ENCODE peak calls at places on chromosomes 16 and 17, in ten cellular contexts. S is NB4; Z is nucleus accumbens; Q is activated naive CD8-positive, alpha-beta T cell treated with anti-CD3 and anti-CD28 coated beads, Interleukin-2, amount 50 U/mL, for 16 hours; Y is T-helper 2 cell; C is activated CD8-positive, alpha-beta T cell treated with anti-CD3 and anti-CD28 coated beads for 36 hours; U is glutamatergic neuron; D is DMS 273 treated with DMSO at 0.1 percent for 48 hours; I is fibroblast of lung; P is activated CD4-positive, alpha-beta T cell treated with anti-CD3 and anti-CD28 coated beads, Interleukin-2, amount 50 U/mL, for 48 hours. O is an unnamed sample.

GRCh38 chr17:33927732-33928133 is 327.4 kb upstream of the CCL2 start:
- DNase-seq in S (peak; percentile 7), Z (no peak), Q (no peak), Y (no peak), C (no peak), U (no peak), D (no peak), I (peak; percentile 5), P (no peak), O (peak; percentile 83)

GRCh38 chr16:878071-878784 is 77.7 kb upstream of the GNG13 start:
- DNase-seq in S (no peak), Z (no peak), Q (no peak), Y (no peak), C (peak; percentile 33), U (peak; percentile 8), D (no peak), I (no peak), P (peak; percentile 36), O (no peak)

GRCh38 chr16:14186954-14187306 is 115.8 kb downstream of the MRTFB start:
- DNase-seq in S (no peak), Z (no peak), Q (no peak), Y (no peak), C (no peak), U (no peak), D (no peak), I (no peak), P (no peak), O (no peak)

GRCh38 chr16:55443855-55444254 is 35.1 kb upstream of the MMP2 start:
- DNase-seq in S (no peak), Z (no peak), Q (no peak), Y (no peak), C (no peak), U (no peak), D (no peak), I (no peak), P (no peak), O (no peak)

GRCh38 chr16:82639666-82640336 is 13.0 kb downstream of the CDH13 start:
- DNase-seq in S (peak; percentile 57), Z (no peak), Q (no peak), Y (peak; percentile 47), C (peak; percentile 78), U (peak; percentile 87), D (no peak), I (peak; percentile 65), P (peak; percentile 66), O (peak; percentile 60)

GRCh38 chr17:34633760-34634159 is 54.4 kb downstream of the TMEM132E start:
- DNase-seq in S (no peak), Z (no peak), Q (no peak), Y (no peak), C (no peak), U (no peak), D (no peak), I (no peak), P (no peak), O (no peak)

GRCh38 chr16:11312718-11313492 is 31.8 kb upstream of the PRM1 start:
- DNase-seq in S (peak; percentile 45), Z (no peak), Q (no peak), Y (no peak), C (peak; percentile 31), U (no peak), D (no peak), I (no peak), P (no peak), O (no peak)

GRCh38 chr17:5785867-5786509 is 201.7 kb upstream of the NLRP1 start:
- DNase-seq in S (peak; percentile 6), Z (no peak), Q (no peak), Y (no peak), C (no peak), U (no peak), D (no peak), I (no peak), P (no peak), O (no peak)

GRCh38 chr17:39988206-39988810 is 7.7 kb downstream of the PSMD3 start:
- DNase-seq in S (no peak), Z (no peak), Q (no peak), Y (no peak), C (no peak), U (no peak), D (no peak), I (no peak), P (no peak), O (no peak)

GRCh38 chr17:44758414-44759095 is at the start of gene ADAM11:
- DNase-seq in S (no peak), Z (no peak), Q (no peak), Y (no peak), C (no peak), U (peak; percentile 59), D (no peak), I (no peak), P (no peak), O (peak; percentile 19)

GRCh38 chr17:79624658-79625478 is 14.0 kb upstream of the RBFOX3 start:
- DNase-seq in S (no peak), Z (no peak), Q (no peak), Y (no peak), C (no peak), U (no peak), D (no peak), I (no peak), P (no peak), O (no peak)

GRCh38 chr16:30958164-30959083 is 870 bp downstream of the SETD1A start:
- DNase-seq in S (peak; percentile 70), Z (no peak), Q (no peak), Y (no peak), C (peak; percentile 49), U (peak; percentile 77), D (no peak), I (peak; percentile 59), P (no peak), O (peak; percentile 66)

GRCh38 chr16:2840914-2841313 is 10.8 kb downstream of the ZG16B start:
- DNase-seq in S (no peak), Z (no peak), Q (no peak), Y (no peak), C (no peak), U (no peak), D (no peak), I (no peak), P (no peak), O (no peak)

GRCh38 chr17:17141860-17142552 is 64.1 kb downstream of the PLD6 start:
- DNase-seq in S (peak; percentile 37), Z (no peak), Q (no peak), Y (peak; percentile 47), C (peak; percentile 56), U (peak; percentile 82), D (no peak), I (peak; percentile 56), P (peak; percentile 54), O (no peak)

GRCh38 chr17:49071106-49071505 is 61.5 kb upstream of the B4GALNT2 start:
- DNase-seq in S (peak; percentile 45), Z (no peak), Q (no peak), Y (no peak), C (no peak), U (no peak), D (no peak), I (no peak), P (no peak), O (no peak)

GRCh38 chr17:57338257-57338919 is 82.1 kb downstream of the MSI2 start:
- DNase-seq in S (peak; percentile 94), Z (no peak), Q (no peak), Y (no peak), C (no peak), U (no peak), D (no peak), I (no peak), P (no peak), O (no peak)

GRCh38 chr17:57927048-57927723 is 28.0 kb downstream of the CUEDC1 start:
- DNase-seq in S (no peak), Z (no peak), Q (no peak), Y (no peak), C (no peak), U (no peak), D (peak; percentile 68), I (peak; percentile 88), P (no peak), O (peak; percentile 97)

GRCh38 chr17:16381496-16381820 is 567 bp downstream of the UBB start:
- DNase-seq in S (no peak), Z (no peak), Q (peak; percentile 1), Y (peak; percentile 10), C (no peak), U (no peak), D (no peak), I (peak; percentile 45), P (no peak), O (no peak)

GRCh38 chr16:2429771-2430663 is 770 bp downstream of the CCNF start:
- DNase-seq in S (peak; percentile 58), Z (no peak), Q (no peak), Y (no peak), C (no peak), U (peak; percentile 35), D (no peak), I (peak; percentile 36), P (no peak), O (no peak)

GRCh38 chr16:87318158-87318644 is 1.0 kb upstream of the C16orf95 start:
- DNase-seq in S (no peak), Z (no peak), Q (no peak), Y (no peak), C (no peak), U (no peak), D (no peak), I (peak; percentile 32), P (no peak), O (no peak)

GRCh38 chr17:61454932-61455753 is 2.9 kb downstream of the TBX4 start:
- DNase-seq in S (no peak), Z (no peak), Q (no peak), Y (no peak), C (no peak), U (no peak), D (no peak), I (peak; percentile 49), P (no peak), O (no peak)

GRCh38 chr17:78960945-78961344 is 18.8 kb downstream of the LGALS3BP start:
- DNase-seq in S (no peak), Z (no peak), Q (no peak), Y (no peak), C (no peak), U (no peak), D (no peak), I (peak; percentile 69), P (no peak), O (peak; percentile 45)

GRCh38 chr17:41486809-41487530 is 2.7 kb downstream of the KRT36 start:
- DNase-seq in S (peak; percentile 27), Z (no peak), Q (no peak), Y (no peak), C (peak; percentile 61), U (no peak), D (no peak), I (no peak), P (peak; percentile 58), O (no peak)

GRCh38 chr17:14299261-14300093 is 1.4 kb upstream of the HS3ST3B1 start:
- DNase-seq in S (peak; percentile 65), Z (no peak), Q (no peak), Y (peak; percentile 28), C (peak; percentile 61), U (peak; percentile 57), D (no peak), I (peak; percentile 69), P (peak; percentile 45), O (no peak)

GRCh38 chr17:78884148-78884870 is 18.7 kb downstream of the CEP295NL start:
- DNase-seq in S (no peak), Z (no peak), Q (no peak), Y (no peak), C (no peak), U (no peak), D (no peak), I (no peak), P (no peak), O (no peak)

GRCh38 chr16:85621698-85622433 is 8.7 kb downstream of the GSE1 start:
- DNase-seq in S (no peak), Z (no peak), Q (no peak), Y (no peak), C (no peak), U (no peak), D (no peak), I (no peak), P (no peak), O (no peak)

GRCh38 chr17:81301195-81302144 is 6.4 kb upstream of the SLC38A10 start:
- DNase-seq in S (no peak), Z (no peak), Q (no peak), Y (no peak), C (no peak), U (no peak), D (no peak), I (no peak), P (no peak), O (no peak)

GRCh38 chr17:51439395-51440229 is 179.3 kb downstream of the UTP18 start:
- DNase-seq in S (peak; percentile 45), Z (no peak), Q (no peak), Y (no peak), C (no peak), U (no peak), D (no peak), I (no peak), P (no peak), O (no peak)